ENCODE peak calls at places on chromosomes 2 and 18, in seven cellular contexts. L is stimulated activated naive CD8-positive, alpha-beta T cell treated with anti-CD3 and anti-CD28 coated beads, Interleukin-15, amount 100 ng/mL, for 72 hours; Y is CD8-positive, alpha-beta memory T cell; T is stimulated activated CD4-positive, alpha-beta T cell treated with anti-CD3 and anti-CD28 coated beads, Interleukin-15, amount 100 ng/mL, for 24 hours; I is Ammon's horn; H is HCEC 1CT; K is glutamatergic neuron. Z is an unnamed sample.

GRCh38 chr2:105294844-105295481 is 34.6 kb downstream of the TGFBRAP1 start:
- DNase-seq in T (peak), Y (no peak), L (peak), I (peak), H (peak), K (peak), Z (peak)

GRCh38 chr2:151999058-151999457 is 99.8 kb downstream of the CACNB4 start:
- DNase-seq in L (peak), H (peak), I (peak), K (peak), Y (peak), T (peak), Z (peak)

GRCh38 chr2:75113217-75113616 is 86.1 kb downstream of the TACR1 start:
- DNase-seq in T (no peak), K (no peak), Y (no peak), L (no peak), I (no peak), H (no peak), Z (no peak)

GRCh38 chr2:216914491-216914890 is 54.6 kb upstream of the TNP1 start:
- DNase-seq in L (no peak), Y (no peak), H (no peak), T (no peak), K (no peak), I (no peak), Z (no peak)

GRCh38 chr2:204072443-204073324 is 136.1 kb downstream of the ICOS start:
- DNase-seq in T (peak), Y (no peak), H (no peak), K (peak), I (peak), L (peak), Z (peak)

GRCh38 chr2:171081649-171082111 is 79.0 kb downstream of the TLK1 start:
- DNase-seq in H (no peak), I (no peak), L (no peak), Y (no peak), T (peak), K (no peak), Z (no peak)

GRCh38 chr2:229282758-229283546 is 11.9 kb upstream of the PID1 start:
- DNase-seq in H (peak), Y (no peak), I (no peak), L (no peak), K (no peak), T (no peak), Z (no peak)

GRCh38 chr2:44392338-44392943 is 30.7 kb downstream of the CAMKMT start:
- DNase-seq in H (peak), K (peak), T (peak), Y (peak), L (peak), I (peak), Z (peak)

GRCh38 chr2:107809835-107810234 is 16.9 kb upstream of the RGPD4 start:
- DNase-seq in H (no peak), T (no peak), I (no peak), K (no peak), Y (no peak), L (no peak), Z (no peak)

GRCh38 chr18:58562999-58563667 is 65.8 kb downstream of the ALPK2 start:
- DNase-seq in K (no peak), I (no peak), T (no peak), L (no peak), Y (no peak), H (no peak), Z (no peak)

GRCh38 chr2:42457011-42457410 is 36.8 kb downstream of the KCNG3 start:
- DNase-seq in Y (no peak), L (no peak), I (no peak), H (no peak), K (no peak), T (no peak), Z (no peak)

GRCh38 chr2:131419447-131419846 is 55.5 kb upstream of the RAB6D start:
- DNase-seq in Y (no peak), K (no peak), I (no peak), L (no peak), H (no peak), T (no peak), Z (no peak)

GRCh38 chr2:22521620-22522019 is 863.4 kb upstream of the KLHL29 start:
- DNase-seq in K (no peak), T (no peak), H (no peak), L (no peak), I (no peak), Y (no peak), Z (no peak)

GRCh38 chr2:27323592-27324285 is 842 bp upstream of the MPV17 start:
- DNase-seq in H (peak), L (no peak), Y (no peak), I (no peak), T (no peak), K (no peak), Z (no peak)

GRCh38 chr2:9909106-9909505 is 42.4 kb upstream of the GRHL1 start:
- DNase-seq in T (no peak), Y (no peak), K (no peak), H (no peak), L (no peak), I (no peak), Z (no peak)

GRCh38 chr2:72576861-72577260 is 249.0 kb downstream of the EXOC6B start:
- DNase-seq in K (no peak), Y (no peak), H (peak), I (no peak), T (no peak), L (no peak), Z (no peak)

GRCh38 chr2:142044168-142044567 is 86.6 kb downstream of the LRP1B start:
- DNase-seq in T (no peak), K (no peak), H (no peak), I (no peak), L (no peak), Y (no peak), Z (no peak)

GRCh38 chr2:73827660-73828388 is 937 bp upstream of the STAMBP start:
- DNase-seq in L (no peak), I (no peak), T (no peak), K (no peak), Y (no peak), H (no peak), Z (no peak)

GRCh38 chr2:120892967-120893667 is 157.4 kb downstream of the GLI2 start:
- DNase-seq in T (no peak), L (no peak), I (no peak), H (no peak), Y (no peak), K (no peak), Z (no peak)

GRCh38 chr2:204492417-204492816 is 52.9 kb upstream of the PARD3B start:
- DNase-seq in H (no peak), I (no peak), Y (no peak), K (no peak), T (no peak), L (no peak), Z (no peak)

GRCh38 chr2:205689837-205690236 is 7.5 kb downstream of the NRP2 start:
- DNase-seq in L (no peak), H (no peak), T (no peak), K (no peak), Y (no peak), I (no peak), Z (no peak)

GRCh38 chr2:118292991-118293390 is 204.7 kb downstream of the INSIG2 start:
- DNase-seq in K (no peak), Y (no peak), I (no peak), L (no peak), T (no peak), H (no peak), Z (no peak)

GRCh38 chr2:172513935-172514586 is 41.8 kb upstream of the PDK1 start:
- DNase-seq in Y (no peak), I (peak), T (no peak), H (no peak), K (no peak), L (no peak), Z (peak)

GRCh38 chr2:12424820-12425219 is 291.9 kb upstream of the TRIB2 start:
- DNase-seq in K (no peak), I (peak), L (no peak), T (no peak), H (no peak), Y (no peak), Z (no peak)

GRCh38 chr18:35030234-35030989 is 10.8 kb upstream of the MAPRE2 start:
- DNase-seq in K (no peak), H (no peak), I (no peak), Y (peak), T (no peak), L (no peak), Z (no peak)

GRCh38 chr2:218582085-218582484 is 13.4 kb downstream of the CNOT9 start:
- DNase-seq in Y (no peak), T (no peak), K (no peak), H (peak), L (no peak), I (no peak), Z (no peak)

GRCh38 chr2:234974501-234975385 is 22.9 kb downstream of the SH3BP4 start:
- DNase-seq in I (peak), K (no peak), T (no peak), L (no peak), Y (no peak), H (no peak), Z (no peak)

GRCh38 chr2:19749507-19749836 is 152.3 kb downstream of the TTC32 start:
- DNase-seq in Y (no peak), K (no peak), T (no peak), I (no peak), H (no peak), L (no peak), Z (no peak)

GRCh38 chr2:232960862-232961261 is 52.2 kb downstream of the NGEF start:
- DNase-seq in I (no peak), H (no peak), K (no peak), L (no peak), T (no peak), Y (no peak), Z (no peak)

GRCh38 chr18:11154369-11154982 is 5.1 kb upstream of the PIEZO2 start:
- DNase-seq in L (no peak), K (no peak), I (peak), H (peak), T (no peak), Y (no peak), Z (peak)

GRCh38 chr2:119423811-119424210 is 7.8 kb upstream of the TMEM37 start:
- DNase-seq in I (no peak), K (no peak), Y (no peak), L (no peak), H (no peak), T (no peak), Z (no peak)

GRCh38 chr2:66665124-66665984 is 230.4 kb downstream of the MEIS1 start:
- DNase-seq in L (no peak), Y (no peak), K (no peak), H (peak), I (no peak), T (no peak), Z (no peak)

GRCh38 chr2:62665446-62665845 is 40.1 kb upstream of the EHBP1 start:
- DNase-seq in L (no peak), K (no peak), H (no peak), Y (no peak), T (no peak), I (no peak), Z (no peak)

GRCh38 chr18:74796928-74797576 is 199.4 kb downstream of the ZNF407 start:
- DNase-seq in L (no peak), I (peak), K (no peak), T (no peak), Y (no peak), H (peak), Z (no peak)

GRCh38 chr2:223366566-223366965 is 235.6 kb downstream of the SCG2 start:
- DNase-seq in T (no peak), Y (no peak), K (no peak), L (no peak), I (no peak), H (no peak), Z (no peak)

GRCh38 chr2:144967971-144968370 is 448.1 kb upstream of the ZEB2 start:
- DNase-seq in H (no peak), T (no peak), K (no peak), Y (no peak), I (no peak), L (no peak), Z (no peak)

GRCh38 chr2:163198007-163198406 is 359.4 kb upstream of the KCNH7 start:
- DNase-seq in L (no peak), I (no peak), H (no peak), Y (no peak), T (no peak), K (no peak), Z (no peak)

Z was measured in KBM-7.